ENCODE peak calls at places on chromosomes 2 and 18, in six cellular contexts. One of them, this sample, is unnamed.

GRCh38 chr18:72208920-72209676 is 335.0 kb downstream of the CBLN2 start:
- DNase-seq in prostate gland: no peak
- DNase-seq in K562: no peak
- DNase-seq in stomach: no peak
- DNase-seq in breast epithelium: no peak
- DNase-seq in transverse colon: no peak
- DNase-seq in this sample: no peak

GRCh38 chr2:38652431-38653273 is 13.3 kb upstream of the GALM start:
- DNase-seq in prostate gland: no peak
- DNase-seq in K562: peak
- DNase-seq in stomach: no peak
- DNase-seq in breast epithelium: no peak
- DNase-seq in transverse colon: no peak
- DNase-seq in this sample: no peak

GRCh38 chr2:234621120-234621519 is 124.2 kb upstream of the ARL4C start:
- DNase-seq in prostate gland: no peak
- DNase-seq in K562: no peak
- DNase-seq in stomach: no peak
- DNase-seq in breast epithelium: no peak
- DNase-seq in transverse colon: no peak
- DNase-seq in this sample: no peak

GRCh38 chr2:218644721-218645120 is 14.7 kb downstream of the ZNF142 start:
- DNase-seq in prostate gland: no peak
- DNase-seq in K562: no peak
- DNase-seq in stomach: no peak
- DNase-seq in breast epithelium: no peak
- DNase-seq in transverse colon: no peak
- DNase-seq in this sample: no peak

GRCh38 chr2:207768168-207768890 is 1.4 kb downstream of the FZD5 start:
- DNase-seq in prostate gland: peak
- DNase-seq in K562: no peak
- DNase-seq in stomach: peak
- DNase-seq in breast epithelium: peak
- DNase-seq in transverse colon: peak
- DNase-seq in this sample: peak

GRCh38 chr2:64799592-64800252 is 146.0 kb upstream of the SERTAD2 start:
- DNase-seq in prostate gland: no peak
- DNase-seq in K562: no peak
- DNase-seq in stomach: peak
- DNase-seq in breast epithelium: no peak
- DNase-seq in transverse colon: no peak
- DNase-seq in this sample: no peak

GRCh38 chr2:236979664-236980063 is 106.0 kb upstream of the COPS8 start:
- DNase-seq in prostate gland: no peak
- DNase-seq in K562: no peak
- DNase-seq in stomach: no peak
- DNase-seq in breast epithelium: no peak
- DNase-seq in transverse colon: no peak
- DNase-seq in this sample: no peak

GRCh38 chr18:8121942-8122480 is 487.2 kb upstream of the RAB12 start:
- DNase-seq in prostate gland: no peak
- DNase-seq in K562: peak
- DNase-seq in stomach: no peak
- DNase-seq in breast epithelium: no peak
- DNase-seq in transverse colon: no peak
- DNase-seq in this sample: no peak

GRCh38 chr2:75526842-75527241 is 33.9 kb downstream of the EVA1A start:
- DNase-seq in prostate gland: no peak
- DNase-seq in K562: no peak
- DNase-seq in stomach: no peak
- DNase-seq in breast epithelium: no peak
- DNase-seq in transverse colon: no peak
- DNase-seq in this sample: no peak

GRCh38 chr18:10354241-10354811 is 100.1 kb upstream of the APCDD1 start:
- DNase-seq in prostate gland: no peak
- DNase-seq in K562: no peak
- DNase-seq in stomach: no peak
- DNase-seq in breast epithelium: peak
- DNase-seq in transverse colon: no peak
- DNase-seq in this sample: no peak

GRCh38 chr2:241391892-241392665 is 36.0 kb downstream of the FARP2 start:
- DNase-seq in prostate gland: no peak
- DNase-seq in K562: peak
- DNase-seq in stomach: peak
- DNase-seq in breast epithelium: no peak
- DNase-seq in transverse colon: peak
- DNase-seq in this sample: no peak

GRCh38 chr2:26579723-26580040 is 61.5 kb downstream of the CIB4 start:
- DNase-seq in prostate gland: no peak
- DNase-seq in K562: no peak
- DNase-seq in stomach: no peak
- DNase-seq in breast epithelium: no peak
- DNase-seq in transverse colon: no peak
- DNase-seq in this sample: no peak

GRCh38 chr2:138699421-138699820 is 80.8 kb downstream of the NXPH2 start:
- DNase-seq in prostate gland: no peak
- DNase-seq in K562: no peak
- DNase-seq in stomach: no peak
- DNase-seq in breast epithelium: no peak
- DNase-seq in transverse colon: no peak
- DNase-seq in this sample: no peak

GRCh38 chr2:65031341-65032015 is 24.7 kb upstream of the CEP68 start:
- DNase-seq in prostate gland: peak
- DNase-seq in K562: no peak
- DNase-seq in stomach: peak
- DNase-seq in breast epithelium: no peak
- DNase-seq in transverse colon: peak
- DNase-seq in this sample: no peak

GRCh38 chr2:44277541-44277940 is 2.3 kb downstream of the SLC3A1 start:
- DNase-seq in prostate gland: no peak
- DNase-seq in K562: no peak
- DNase-seq in stomach: no peak
- DNase-seq in breast epithelium: no peak
- DNase-seq in transverse colon: no peak
- DNase-seq in this sample: no peak

GRCh38 chr2:224453892-224454291 is 52.0 kb upstream of the FAM124B start:
- DNase-seq in prostate gland: no peak
- DNase-seq in K562: no peak
- DNase-seq in stomach: no peak
- DNase-seq in breast epithelium: no peak
- DNase-seq in transverse colon: no peak
- DNase-seq in this sample: no peak

GRCh38 chr18:78730564-78731422 is 248.8 kb upstream of the SALL3 start:
- DNase-seq in prostate gland: no peak
- DNase-seq in K562: no peak
- DNase-seq in stomach: peak
- DNase-seq in breast epithelium: no peak
- DNase-seq in transverse colon: no peak
- DNase-seq in this sample: no peak

GRCh38 chr2:168145011-168145410 is 102.4 kb downstream of the STK39 start:
- DNase-seq in prostate gland: no peak
- DNase-seq in K562: no peak
- DNase-seq in stomach: no peak
- DNase-seq in breast epithelium: no peak
- DNase-seq in transverse colon: no peak
- DNase-seq in this sample: no peak

GRCh38 chr2:142642654-142643053 is 234.8 kb upstream of the KYNU start:
- DNase-seq in prostate gland: no peak
- DNase-seq in K562: no peak
- DNase-seq in stomach: no peak
- DNase-seq in breast epithelium: no peak
- DNase-seq in transverse colon: no peak
- DNase-seq in this sample: no peak

GRCh38 chr2:126862730-126863129 is 36.0 kb upstream of the TEX51 start:
- DNase-seq in prostate gland: no peak
- DNase-seq in K562: no peak
- DNase-seq in stomach: no peak
- DNase-seq in breast epithelium: no peak
- DNase-seq in transverse colon: no peak
- DNase-seq in this sample: no peak

GRCh38 chr18:32769242-32770180 is 3.3 kb downstream of the KLHL14 start:
- DNase-seq in prostate gland: no peak
- DNase-seq in K562: no peak
- DNase-seq in stomach: no peak
- DNase-seq in breast epithelium: no peak
- DNase-seq in transverse colon: no peak
- DNase-seq in this sample: no peak

GRCh38 chr2:60523987-60524386 is 29.5 kb downstream of the BCL11A start:
- DNase-seq in prostate gland: no peak
- DNase-seq in K562: no peak
- DNase-seq in stomach: no peak
- DNase-seq in breast epithelium: no peak
- DNase-seq in transverse colon: no peak
- DNase-seq in this sample: no peak

GRCh38 chr2:20621366-20622295 is 29.3 kb downstream of the HS1BP3 start:
- DNase-seq in prostate gland: no peak
- DNase-seq in K562: no peak
- DNase-seq in stomach: peak
- DNase-seq in breast epithelium: no peak
- DNase-seq in transverse colon: peak
- DNase-seq in this sample: no peak

GRCh38 chr2:168738057-168738456 is 64.4 kb upstream of the NOSTRIN start:
- DNase-seq in prostate gland: no peak
- DNase-seq in K562: no peak
- DNase-seq in stomach: no peak
- DNase-seq in breast epithelium: no peak
- DNase-seq in transverse colon: peak
- DNase-seq in this sample: no peak

GRCh38 chr2:18987592-18988073 is 370.8 kb downstream of the OSR1 start:
- DNase-seq in prostate gland: peak
- DNase-seq in K562: no peak
- DNase-seq in stomach: peak
- DNase-seq in breast epithelium: peak
- DNase-seq in transverse colon: peak
- DNase-seq in this sample: no peak

GRCh38 chr18:50311573-50312106 is 24.1 kb upstream of the CXXC1 start:
- DNase-seq in prostate gland: no peak
- DNase-seq in K562: no peak
- DNase-seq in stomach: no peak
- DNase-seq in breast epithelium: no peak
- DNase-seq in transverse colon: no peak
- DNase-seq in this sample: no peak

GRCh38 chr2:231483398-231484329 is 19.4 kb upstream of the NCL start:
- DNase-seq in prostate gland: no peak
- DNase-seq in K562: no peak
- DNase-seq in stomach: no peak
- DNase-seq in breast epithelium: peak
- DNase-seq in transverse colon: peak
- DNase-seq in this sample: peak

GRCh38 chr2:117835990-117836760 is 21.7 kb downstream of the DDX18 start:
- DNase-seq in prostate gland: peak
- DNase-seq in K562: peak
- DNase-seq in stomach: peak
- DNase-seq in breast epithelium: peak
- DNase-seq in transverse colon: peak
- DNase-seq in this sample: peak
- TF ChIP-seq POLR2A in prostate gland: no peak
- TF ChIP-seq POLR2A in K562: peak
- TF ChIP-seq POLR2A in stomach: no peak
- TF ChIP-seq POLR2A in breast epithelium: no peak
- TF ChIP-seq POLR2A in transverse colon: no peak
- TF ChIP-seq POLR2A in this sample: no peak

GRCh38 chr2:187118331-187119099 is 269.5 kb upstream of the ZSWIM2 start:
- DNase-seq in prostate gland: no peak
- DNase-seq in K562: no peak
- DNase-seq in stomach: no peak
- DNase-seq in breast epithelium: no peak
- DNase-seq in transverse colon: no peak
- DNase-seq in this sample: no peak

GRCh38 chr2:187117483-187117882 is 268.5 kb upstream of the ZSWIM2 start:
- DNase-seq in prostate gland: no peak
- DNase-seq in K562: no peak
- DNase-seq in stomach: no peak
- DNase-seq in breast epithelium: no peak
- DNase-seq in transverse colon: no peak
- DNase-seq in this sample: no peak

GRCh38 chr2:187115627-187116026 is 266.7 kb upstream of the ZSWIM2 start:
- DNase-seq in prostate gland: no peak
- DNase-seq in K562: no peak
- DNase-seq in stomach: no peak
- DNase-seq in breast epithelium: no peak
- DNase-seq in transverse colon: no peak
- DNase-seq in this sample: no peak
- TF ChIP-seq POLR2AphosphoS5 in prostate gland: no peak
- TF ChIP-seq POLR2AphosphoS5 in K562: no peak
- TF ChIP-seq POLR2AphosphoS5 in stomach: no peak
- TF ChIP-seq POLR2AphosphoS5 in breast epithelium: no peak
- TF ChIP-seq POLR2AphosphoS5 in transverse colon: no peak
- TF ChIP-seq POLR2AphosphoS5 in this sample: no peak

GRCh38 chr2:148022882-148023281 is 2.0 kb downstream of the MBD5 start:
- DNase-seq in prostate gland: no peak
- DNase-seq in K562: no peak
- DNase-seq in stomach: no peak
- DNase-seq in breast epithelium: no peak
- DNase-seq in transverse colon: no peak
- DNase-seq in this sample: no peak

GRCh38 chr2:148020036-148020357 is 540 bp downstream of the ORC4 start:
- DNase-seq in prostate gland: no peak
- DNase-seq in K562: no peak
- DNase-seq in stomach: no peak
- DNase-seq in breast epithelium: no peak
- DNase-seq in transverse colon: no peak
- DNase-seq in this sample: no peak

GRCh38 chr2:148020358-148021058 is at the start of gene ORC4:
- DNase-seq in prostate gland: peak
- DNase-seq in K562: peak
- DNase-seq in stomach: peak
- DNase-seq in breast epithelium: peak
- DNase-seq in transverse colon: peak
- DNase-seq in this sample: peak

GRCh38 chr2:148022351-148022750 is 1.5 kb downstream of the MBD5 start:
- DNase-seq in prostate gland: no peak
- DNase-seq in K562: no peak
- DNase-seq in stomach: no peak
- DNase-seq in breast epithelium: no peak
- DNase-seq in transverse colon: no peak
- DNase-seq in this sample: no peak

GRCh38 chr2:148021059-148021985 is at the start of gene MBD5:
- DNase-seq in prostate gland: peak
- DNase-seq in K562: peak
- DNase-seq in stomach: peak
- DNase-seq in breast epithelium: no peak
- DNase-seq in transverse colon: peak
- DNase-seq in this sample: peak
- TF ChIP-seq POLR2A in prostate gland: no peak
- TF ChIP-seq POLR2A in K562: peak
- TF ChIP-seq POLR2A in stomach: no peak
- TF ChIP-seq POLR2A in breast epithelium: no peak
- TF ChIP-seq POLR2A in transverse colon: peak
- TF ChIP-seq POLR2A in this sample: no peak

DNA sequence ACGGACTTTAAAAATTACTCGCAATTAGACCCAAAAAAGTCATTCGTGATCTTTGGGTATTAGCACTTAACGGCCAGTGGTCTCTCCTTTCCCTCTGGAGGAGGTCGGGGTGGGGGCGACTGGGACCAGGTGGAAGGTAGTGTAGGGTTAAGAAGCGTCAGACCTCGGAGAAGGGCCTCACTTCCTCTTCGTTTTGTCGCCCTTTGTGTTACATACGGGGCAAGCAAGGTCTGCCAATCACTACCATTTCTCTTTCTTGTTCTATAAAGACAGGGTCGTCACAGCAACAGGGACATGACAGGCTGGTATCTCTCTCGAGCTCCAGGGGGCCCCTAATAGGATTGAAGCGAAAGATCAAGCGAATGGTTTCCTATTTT is 136.6 kb downstream of the INSIG2 start:
- DNase-seq in prostate gland: no peak
- DNase-seq in K562: no peak
- DNase-seq in stomach: no peak
- DNase-seq in breast epithelium: no peak
- DNase-seq in transverse colon: no peak
- DNase-seq in this sample: no peak
- TF ChIP-seq POLR2AphosphoS5 in prostate gland: no peak
- TF ChIP-seq POLR2AphosphoS5 in K562: no peak
- TF ChIP-seq POLR2AphosphoS5 in stomach: no peak
- TF ChIP-seq POLR2AphosphoS5 in breast epithelium: no peak
- TF ChIP-seq POLR2AphosphoS5 in transverse colon: no peak
- TF ChIP-seq POLR2AphosphoS5 in this sample: no peak

This sample was measured in GM12892.